ENCODE peak calls at places on chromosomes 6 and 20, in ten cellular contexts. I is left ventricle myocardium superior; N is NCI-H1105; J is lower leg skin; H is NCI-H2029; U is GDM1; Q is neural crest cell; E is naive thymus-derived CD4-positive, alpha-beta T cell; R is activated T-cell treated with anti-CD3 and anti-CD28 coated beads, Interleukin-2, amount 50 U/mL, for 72 hours; S is germinal center. A is an unnamed sample.

GRCh38 chr6:100810015-100810414 is 71.1 kb downstream of the ASCC3 start:
- DNase-seq in I (no peak), N (no peak), J (no peak), H (no peak), U (no peak), Q (no peak), E (no peak), R (no peak), S (no peak), A (no peak)

GRCh38 chr6:49202923-49203322 is 260.1 kb downstream of the MMUT start:
- DNase-seq in I (no peak), N (no peak), J (no peak), H (no peak), U (no peak), Q (no peak), E (no peak), R (no peak), S (no peak), A (no peak)

GRCh38 chr20:329851-330232 is 4.5 kb downstream of the SOX12 start:
- DNase-seq in I (no peak), N (no peak), J (no peak), H (peak), U (no peak), Q (no peak), E (no peak), R (no peak), S (no peak), A (no peak)

GRCh38 chr6:113980937-113981554 is 10.1 kb upstream of the HDAC2 start:
- DNase-seq in I (no peak), N (peak), J (no peak), H (peak), U (peak), Q (peak), E (no peak), R (peak), S (peak), A (peak)

GRCh38 chr20:16761305-16761829 is 13.2 kb downstream of the OTOR start:
- DNase-seq in I (no peak), N (peak), J (peak), H (peak), U (peak), Q (peak), E (peak), R (peak), S (peak), A (peak)

GRCh38 chr6:162907876-162908481 is 180.2 kb downstream of the PACRG start:
- DNase-seq in I (no peak), N (no peak), J (no peak), H (no peak), U (no peak), Q (no peak), E (no peak), R (no peak), S (no peak), A (peak)

GRCh38 chr6:31725502-31726350 is 2.6 kb downstream of the MPIG6B start:
- DNase-seq in I (no peak), N (no peak), J (no peak), H (no peak), U (peak), Q (no peak), E (no peak), R (no peak), S (no peak), A (peak)

GRCh38 chr20:2521369-2522305 is 12.9 kb upstream of the ZNF343 start:
- DNase-seq in I (peak), N (peak), J (no peak), H (peak), U (no peak), Q (peak), E (peak), R (peak), S (peak), A (peak)

GRCh38 chr20:6855806-6856205 is 88.3 kb downstream of the BMP2 start:
- DNase-seq in I (no peak), N (no peak), J (no peak), H (no peak), U (no peak), Q (no peak), E (no peak), R (no peak), S (no peak), A (peak)

GRCh38 chr20:887137-887536 is 29.0 kb downstream of the ANGPT4 start:
- DNase-seq in I (no peak), N (no peak), J (no peak), H (no peak), U (no peak), Q (no peak), E (no peak), R (no peak), S (no peak), A (no peak)

GRCh38 chr6:115675443-115675842 is 385.2 kb downstream of the FRK start:
- DNase-seq in I (no peak), N (no peak), J (no peak), H (no peak), U (no peak), Q (no peak), E (no peak), R (no peak), S (no peak), A (no peak)

GRCh38 chr20:62733250-62733842 is 24.7 kb downstream of the NTSR1 start:
- DNase-seq in I (peak), N (no peak), J (no peak), H (no peak), U (no peak), Q (no peak), E (no peak), R (no peak), S (no peak), A (no peak)

GRCh38 chr6:30158475-30159025 is 2.5 kb downstream of the TRIM10 start:
- DNase-seq in I (no peak), N (no peak), J (no peak), H (no peak), U (no peak), Q (no peak), E (no peak), R (peak), S (no peak), A (no peak)

GRCh38 chr6:73580247-73581149 is 59.7 kb upstream of the EEF1A1 start:
- DNase-seq in I (peak), N (no peak), J (peak), H (no peak), U (peak), Q (peak), E (peak), R (peak), S (no peak), A (peak)

GRCh38 chr6:113634352-113635163 is 222.6 kb upstream of the MARCKS start:
- DNase-seq in I (no peak), N (no peak), J (no peak), H (no peak), U (no peak), Q (no peak), E (no peak), R (no peak), S (peak), A (peak)

GRCh38 chr6:137964876-137965275 is 97.8 kb downstream of the TNFAIP3 start:
- DNase-seq in I (no peak), N (no peak), J (no peak), H (no peak), U (no peak), Q (no peak), E (no peak), R (no peak), S (no peak), A (no peak)

GRCh38 chr20:48760403-48760889 is 67.4 kb downstream of the PREX1 start:
- DNase-seq in I (no peak), N (no peak), J (no peak), H (no peak), U (peak), Q (no peak), E (peak), R (peak), S (peak), A (peak)

A was measured in NB4.